ENCODE peak calls at places on chromosomes 1 and 21, in seven cellular contexts. I is stimulated activated CD4-positive, alpha-beta T cell treated with anti-CD3 and anti-CD28 coated beads, Interleukin-4, amount 100 ng/mL, for 4 hours; C is activated gamma-delta T cell treated with Interleukin-2 at 50 U/mL for 16 hours; V is AG08396; W is WTC11; P is activated T-helper 1 cell treated with anti-CD3 and anti-CD28 coated beads, Interleukin-12 subunit alpha, Interleukin-12 subunit beta, Interleukin-2, Interleukin-4 antibody, amounts not matched to agents 30 ng/mL and 10 ng/mL and 1 ng/mL, durations not matched to agents 14 hours and 24 hours and 36 hours; L is GM18507. N is an unnamed sample.

GRCh38 chr1:16971330-16972209 is 8.8 kb downstream of the MFAP2 start:
- DNase-seq in L (no peak), I (no peak), W (peak), V (peak), C (no peak), P (no peak), N (no peak)

GRCh38 chr1:19257178-19257914 is 5.7 kb downstream of the MRTO4 start:
- DNase-seq in L (no peak), W (no peak), C (no peak), P (no peak), I (no peak), V (no peak), N (no peak)

GRCh38 chr1:26970810-26971209 is 10.5 kb upstream of the KDF1 start:
- DNase-seq in P (no peak), I (no peak), W (no peak), V (no peak), L (no peak), C (no peak), N (no peak)

GRCh38 chr1:211017066-211017691 is 116.8 kb downstream of the KCNH1 start:
- DNase-seq in P (no peak), W (no peak), L (no peak), I (no peak), V (no peak), C (no peak), N (no peak)

GRCh38 chr1:90779573-90779972 is 62.5 kb upstream of the BARHL2 start:
- DNase-seq in V (no peak), C (no peak), L (no peak), W (no peak), P (no peak), I (no peak), N (no peak)

GRCh38 chr1:47755368-47755990 is 241.7 kb downstream of the TRABD2B start:
- DNase-seq in L (no peak), I (peak), W (peak), P (peak), V (no peak), C (peak), N (no peak)

GRCh38 chr1:157279157-157280140 is 141.3 kb upstream of the ETV3 start:
- DNase-seq in P (no peak), V (no peak), I (no peak), W (no peak), C (no peak), L (no peak), N (no peak)

GRCh38 chr1:14598498-14599172 is at the start of gene KAZN:
- DNase-seq in C (no peak), V (peak), P (no peak), L (no peak), W (peak), I (no peak), N (no peak)

GRCh38 chr1:109790735-109791494 is 27.2 kb upstream of the EPS8L3 start:
- DNase-seq in V (no peak), P (peak), L (peak), C (peak), W (peak), I (peak), N (peak)

GRCh38 chr1:231241751-231242150 is 739 bp downstream of the GNPAT start:
- DNase-seq in P (no peak), W (no peak), L (no peak), V (peak), C (no peak), I (no peak), N (no peak)

GRCh38 chr1:170012920-170013319 is 61.6 kb downstream of the KIFAP3 start:
- DNase-seq in C (no peak), I (no peak), W (no peak), V (no peak), L (no peak), P (no peak), N (no peak)

GRCh38 chr1:41773144-41773571 is 145.6 kb downstream of the HIVEP3 start:
- DNase-seq in I (no peak), P (no peak), C (no peak), L (no peak), V (peak), W (no peak), N (no peak)

GRCh38 chr1:30329802-30330557 is 393.4 kb downstream of the MATN1 start:
- DNase-seq in C (no peak), W (peak), P (no peak), V (no peak), L (no peak), I (no peak), N (no peak)

GRCh38 chr1:20948091-20948490 is 161.0 kb upstream of the HP1BP3 start:
- DNase-seq in W (no peak), P (no peak), V (no peak), I (no peak), C (no peak), L (no peak), N (no peak)

GRCh38 chr1:200154069-200154767 is 126.7 kb downstream of the NR5A2 start:
- DNase-seq in W (no peak), C (peak), V (no peak), P (peak), L (peak), I (peak), N (peak)

GRCh38 chr1:47223174-47223920 is 8.7 kb downstream of the TAL1 start:
- DNase-seq in W (no peak), P (no peak), C (no peak), I (no peak), V (no peak), L (no peak), N (no peak)

GRCh38 chr1:102852583-102852982 is 255.7 kb downstream of the COL11A1 start:
- DNase-seq in L (no peak), C (no peak), I (no peak), W (no peak), P (no peak), V (peak), N (no peak)

GRCh38 chr1:31382379-31382989 is 9.6 kb upstream of the FABP3 start:
- DNase-seq in W (no peak), C (no peak), P (no peak), V (no peak), L (no peak), I (no peak), N (no peak)

GRCh38 chr1:241857131-241857530 is 9.1 kb downstream of the EXO1 start:
- DNase-seq in C (no peak), P (no peak), V (no peak), L (no peak), W (no peak), I (no peak), N (no peak)

GRCh38 chr1:223390618-223391017 is 2.6 kb upstream of the CCDC185 start:
- DNase-seq in I (no peak), V (no peak), P (no peak), L (no peak), W (no peak), C (no peak), N (no peak)

GRCh38 chr1:243397613-243398321 is 141.9 kb downstream of the SDCCAG8 start:
- DNase-seq in I (no peak), V (no peak), P (no peak), C (no peak), W (no peak), L (no peak), N (no peak)

GRCh38 chr1:5979536-5980313 is 12.5 kb downstream of the NPHP4 start:
- DNase-seq in W (no peak), L (no peak), P (no peak), V (no peak), C (no peak), I (no peak), N (no peak)

GRCh38 chr1:241265428-241265827 is 91.6 kb downstream of the RGS7 start:
- DNase-seq in P (no peak), W (no peak), V (no peak), L (no peak), C (no peak), I (no peak), N (no peak)

GRCh38 chr1:156926175-156926574 is 5.7 kb downstream of the LRRC71 start:
- DNase-seq in C (no peak), P (no peak), L (no peak), I (peak), W (no peak), V (peak), N (no peak)

GRCh38 chr1:33897092-33897725 is 33.3 kb downstream of the HMGB4 start:
- DNase-seq in L (no peak), C (no peak), P (no peak), I (no peak), W (no peak), V (no peak), N (no peak)

GRCh38 chr21:27505516-27505915 is 538.6 kb upstream of the ADAMTS5 start:
- DNase-seq in W (no peak), P (no peak), L (no peak), C (no peak), I (no peak), V (peak), N (no peak)

GRCh38 chr1:68198752-68199151 is 33.6 kb downstream of the WLS start:
- DNase-seq in I (no peak), P (no peak), C (no peak), L (no peak), W (no peak), V (no peak), N (no peak)

GRCh38 chr1:243487649-243488227 is 231.9 kb downstream of the SDCCAG8 start:
- DNase-seq in W (peak), L (no peak), I (no peak), P (no peak), V (no peak), C (no peak), N (no peak)

GRCh38 chr1:35298464-35298863 is 30.0 kb downstream of the ZMYM4 start:
- DNase-seq in V (peak), I (peak), P (peak), C (peak), L (peak), W (peak), N (no peak)

N was measured in natural killer cell treated with Interleukin-12 subunit alpha and Interleukin-12 subunit beta and Interleukin-15 and Interleukin-18, amount 100 ng/mL, for 72 hours.